ENCODE peak calls at places on chromosomes 1 and 21, in nine cellular contexts. X, Q, S, R, K, P, H, G and Y are unnamed samples.

GRCh38 chr1:155678027-155678426 is 10.5 kb downstream of the YY1AP1 start:
- DNase-seq in X (no peak), Q (no peak), S (no peak), R (no peak), K (no peak), P (no peak), H (no peak), G (no peak), Y (no peak)

GRCh38 chr1:159941139-159941866 is 4.1 kb downstream of the IGSF9 start:
- DNase-seq in X (no peak), Q (no peak), S (no peak), R (no peak), K (no peak), P (no peak), H (no peak), G (no peak), Y (no peak)

GRCh38 chr1:19395678-19396192 is 83.6 kb downstream of the SLC66A1 start:
- DNase-seq in X (no peak), Q (no peak), S (no peak), R (no peak), K (no peak), P (peak; percentile 68), H (no peak), G (no peak), Y (peak; percentile 52)

GRCh38 chr1:43836267-43836951 is 97.2 kb upstream of the ARTN start:
- DNase-seq in X (no peak), Q (peak; percentile 86), S (no peak), R (no peak), K (peak; percentile 54), P (peak; percentile 33), H (peak; percentile 66), G (peak; percentile 20), Y (no peak)

GRCh38 chr1:239979469-239979868 is 112.2 kb upstream of the FMN2 start:
- DNase-seq in X (no peak), Q (no peak), S (no peak), R (no peak), K (no peak), P (no peak), H (no peak), G (no peak), Y (no peak)

GRCh38 chr1:17559618-17560419 is 20.3 kb downstream of the ARHGEF10L start:
- DNase-seq in X (no peak), Q (peak; percentile 67), S (no peak), R (no peak), K (no peak), P (no peak), H (no peak), G (peak; percentile 71), Y (no peak)

GRCh38 chr1:165068716-165069115 is 287.8 kb downstream of the LMX1A start:
- DNase-seq in X (no peak), Q (no peak), S (no peak), R (no peak), K (no peak), P (no peak), H (no peak), G (no peak), Y (no peak)

GRCh38 chr1:153921080-153921802 is 1.5 kb downstream of the GATAD2B start:
- DNase-seq in X (no peak), Q (no peak), S (no peak), R (no peak), K (no peak), P (no peak), H (no peak), G (no peak), Y (no peak)

GRCh38 chr1:156657161-156657970 is 15.4 kb downstream of the BCAN start:
- DNase-seq in X (peak; percentile 85), Q (peak; percentile 82), S (peak; percentile 62), R (no peak), K (peak; percentile 80), P (no peak), H (peak; percentile 81), G (peak; percentile 60), Y (no peak)

GRCh38 chr1:228009116-228009827 is 2.5 kb downstream of the WNT3A start:
- DNase-seq in X (peak; percentile 11), Q (peak; percentile 3), S (no peak), R (no peak), K (no peak), P (no peak), H (no peak), G (no peak), Y (no peak)

GRCh38 chr1:110606784-110607662 is 865 bp upstream of the KCNA2 start:
- DNase-seq in X (no peak), Q (no peak), S (no peak), R (no peak), K (no peak), P (no peak), H (peak; percentile 15), G (no peak), Y (no peak)

GRCh38 chr21:42061195-42061865 is 9.8 kb upstream of the UMODL1 start:
- DNase-seq in X (no peak), Q (no peak), S (no peak), R (no peak), K (no peak), P (no peak), H (peak; percentile 44), G (no peak), Y (no peak)

GRCh38 chr1:7470904-7471638 is 300.0 kb upstream of the VAMP3 start:
- DNase-seq in X (peak; percentile 76), Q (peak; percentile 46), S (peak; percentile 96), R (peak; percentile 98), K (no peak), P (peak; percentile 98), H (peak; percentile 60), G (no peak), Y (peak; percentile 94)

GRCh38 chr1:214850432-214851010 is 232.0 kb upstream of the KCNK2 start:
- DNase-seq in X (no peak), Q (no peak), S (no peak), R (no peak), K (no peak), P (no peak), H (no peak), G (no peak), Y (no peak)

GRCh38 chr1:101996830-101997485 is at the start of gene OLFM3:
- DNase-seq in X (no peak), Q (no peak), S (peak; percentile 11), R (no peak), K (no peak), P (peak; percentile 9), H (no peak), G (no peak), Y (no peak)

GRCh38 chr1:94863919-94864318 is 43.8 kb downstream of the SLC44A3 start:
- DNase-seq in X (peak; percentile 84), Q (peak; percentile 37), S (peak; percentile 92), R (peak; percentile 46), K (no peak), P (peak; percentile 91), H (no peak), G (peak; percentile 60), Y (no peak)

GRCh38 chr1:94865369-94865768 is 45.2 kb downstream of the SLC44A3 start:
- DNase-seq in X (no peak), Q (no peak), S (peak; percentile 84), R (no peak), K (no peak), P (peak; percentile 77), H (no peak), G (peak; percentile 49), Y (no peak)

GRCh38 chr1:94862718-94863117 is 42.6 kb downstream of the SLC44A3 start:
- DNase-seq in X (no peak), Q (no peak), S (no peak), R (no peak), K (no peak), P (no peak), H (no peak), G (no peak), Y (no peak)

GRCh38 chr1:94864821-94865220 is 44.7 kb downstream of the SLC44A3 start:
- DNase-seq in X (no peak), Q (no peak), S (peak; percentile 26), R (no peak), K (no peak), P (peak; percentile 29), H (no peak), G (peak; percentile 29), Y (no peak)

GRCh38 chr1:94863297-94863911 is 43.2 kb downstream of the SLC44A3 start:
- DNase-seq in X (no peak), Q (no peak), S (peak; percentile 90), R (no peak), K (no peak), P (peak; percentile 78), H (no peak), G (peak; percentile 21), Y (no peak)
- H3K4me3 ChIP-seq in X (no peak overlapping the region), Q (no peak overlapping the region), S (peak overlapping the region; percentile 19), R (no peak overlapping the region), K (no peak overlapping the region), P (no peak overlapping the region), H (no peak overlapping the region), G (no peak overlapping the region), Y (no peak overlapping the region)

DNA sequence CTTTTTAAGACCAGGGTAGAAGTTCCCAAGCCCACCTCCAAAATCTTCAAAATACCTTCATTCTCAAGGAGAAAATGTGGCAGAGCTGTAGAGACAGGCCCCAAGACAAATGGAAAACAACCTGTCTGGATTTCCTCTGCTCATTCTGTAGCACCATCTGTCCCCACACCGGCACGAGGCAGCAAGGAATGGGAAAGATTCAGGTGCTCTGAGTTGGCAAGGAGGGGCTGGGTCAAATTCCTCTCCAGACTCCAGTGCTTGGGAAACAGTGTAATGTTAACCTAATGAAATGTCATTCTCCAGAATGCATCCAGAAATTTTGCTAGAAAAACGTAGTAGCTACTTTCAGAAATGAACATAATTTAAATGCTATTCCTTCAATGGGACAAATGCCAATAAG is 9.3 kb downstream of the PABPC4 start:
- DNase-seq in X (no peak), Q (no peak), S (no peak), R (no peak), K (no peak), P (no peak), H (no peak), G (peak; percentile 54), Y (no peak)
- TF ChIP-seq CTCF in X (no peak), Q (no peak), S (no peak), R (no peak), K (no peak), P (no peak), H (no peak), G (no peak), Y (no peak)

DNA sequence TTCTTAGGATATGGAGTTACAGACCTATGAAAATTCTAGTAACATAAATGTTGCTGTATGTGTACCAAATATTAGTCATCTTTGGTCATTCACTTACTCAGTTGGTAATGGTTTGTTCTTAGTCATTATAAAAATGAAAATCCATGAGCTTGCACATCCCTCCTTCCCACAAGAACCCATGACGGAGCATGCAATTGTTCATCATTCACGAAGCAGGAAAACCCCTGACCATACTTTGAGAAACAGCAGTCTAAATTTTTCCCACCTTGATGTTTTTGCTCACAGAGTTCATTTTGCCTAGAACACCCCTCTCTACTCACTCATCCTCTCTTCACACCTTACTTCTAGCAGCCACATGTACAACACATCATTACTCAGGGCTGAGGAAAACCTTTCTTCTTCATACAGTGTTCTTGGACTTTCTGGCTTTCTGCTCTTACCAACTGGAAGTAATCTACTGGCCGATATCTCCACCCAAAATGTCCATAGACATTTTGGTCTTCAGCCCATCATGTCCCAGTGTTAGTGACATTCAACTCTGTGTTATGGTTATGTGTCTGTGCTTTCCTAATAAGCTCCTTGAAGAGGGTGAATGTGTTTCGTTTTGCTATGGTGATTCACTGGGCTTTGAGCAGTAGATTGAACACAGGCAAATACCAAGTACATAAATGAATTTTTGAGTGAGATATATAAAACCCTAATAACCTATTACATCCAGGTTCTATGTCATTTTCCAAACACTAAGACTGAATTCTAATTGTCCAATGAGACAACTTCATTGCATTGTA is 189.9 kb downstream of the ZC3H11B start:
- DNase-seq in X (no peak), Q (no peak), S (no peak), R (peak; percentile 16), K (no peak), P (peak; percentile 70), H (no peak), G (no peak), Y (no peak)
- H3K4me3 ChIP-seq in X (no peak overlapping the region), Q (no peak overlapping the region), S (no peak overlapping the region), R (no peak overlapping the region), K (no peak overlapping the region), P (no peak overlapping the region), H (no peak overlapping the region), G (no peak overlapping the region), Y (no peak overlapping the region)

GRCh38 chr1:230276401-230276800 is 149.7 kb downstream of the PGBD5 start:
- DNase-seq in X (no peak), Q (peak; percentile 2), S (no peak), R (no peak), K (no peak), P (no peak), H (no peak), G (no peak), Y (no peak)
- TF ChIP-seq CTCF in X (no peak), Q (no peak), S (no peak), R (no peak), K (no peak), P (no peak), H (no peak), G (no peak), Y (no peak)